ENCODE peak calls at places on chromosomes 3 and 15, in seven cellular contexts. One of them, this sample, is unnamed. For H3K4me1, the result is how much of the 10 kb centered on the place peaks cover.

GRCh38 chr3:131349946-131350347 is 31.6 kb upstream of the NUDT16 start:
- DNase-seq in OCI-LY7: no peak
- DNase-seq in endodermal cell: no peak
- DNase-seq in A549: peak
- DNase-seq in neural progenitor cell: no peak
- DNase-seq in kidney: no peak
- DNase-seq in heart right ventricle: peak
- DNase-seq in this sample: peak

GRCh38 chr15:81288040-81288439 is 35.9 kb downstream of the STARD5 start:
- DNase-seq in kidney: no peak
- DNase-seq in heart right ventricle: no peak
- DNase-seq in OCI-LY7: no peak
- DNase-seq in neural progenitor cell: no peak
- DNase-seq in A549: no peak
- DNase-seq in endodermal cell: no peak
- DNase-seq in this sample: no peak

GRCh38 chr15:101054116-101054515 is 135.0 kb downstream of the LRRK1 start:
- DNase-seq in heart right ventricle: no peak
- DNase-seq in kidney: no peak
- DNase-seq in A549: no peak
- DNase-seq in neural progenitor cell: no peak
- DNase-seq in OCI-LY7: no peak
- DNase-seq in endodermal cell: no peak
- DNase-seq in this sample: no peak

GRCh38 chr15:96463376-96463775 is 132.9 kb downstream of the NR2F2 start:
- DNase-seq in kidney: no peak
- DNase-seq in heart right ventricle: no peak
- DNase-seq in A549: no peak
- DNase-seq in endodermal cell: no peak
- DNase-seq in OCI-LY7: no peak
- DNase-seq in neural progenitor cell: no peak
- DNase-seq in this sample: no peak

GRCh38 chr3:46187876-46188275 is 20.2 kb downstream of the CCR1 start:
- DNase-seq in neural progenitor cell: no peak
- DNase-seq in kidney: no peak
- DNase-seq in OCI-LY7: no peak
- DNase-seq in A549: no peak
- DNase-seq in endodermal cell: no peak
- DNase-seq in heart right ventricle: no peak
- DNase-seq in this sample: no peak

GRCh38 chr15:65660927-65661326 is 39.2 kb downstream of the SLC24A1 start:
- DNase-seq in kidney: no peak
- DNase-seq in neural progenitor cell: no peak
- DNase-seq in heart right ventricle: no peak
- DNase-seq in A549: no peak
- DNase-seq in OCI-LY7: no peak
- DNase-seq in endodermal cell: no peak
- DNase-seq in this sample: no peak

GRCh38 chr3:41265011-41265545 is 65.8 kb downstream of the CTNNB1 start:
- DNase-seq in OCI-LY7: no peak
- DNase-seq in heart right ventricle: no peak
- DNase-seq in endodermal cell: no peak
- DNase-seq in A549: peak
- DNase-seq in kidney: no peak
- DNase-seq in neural progenitor cell: no peak
- DNase-seq in this sample: no peak

GRCh38 chr3:44130249-44130648 is 111.4 kb upstream of the TOPAZ1 start:
- DNase-seq in OCI-LY7: peak
- DNase-seq in neural progenitor cell: no peak
- DNase-seq in A549: no peak
- DNase-seq in kidney: no peak
- DNase-seq in endodermal cell: no peak
- DNase-seq in heart right ventricle: no peak
- DNase-seq in this sample: no peak

GRCh38 chr15:63347074-63347859 is 34.4 kb downstream of the CA12 start:
- DNase-seq in OCI-LY7: no peak
- DNase-seq in A549: no peak
- DNase-seq in endodermal cell: no peak
- DNase-seq in neural progenitor cell: no peak
- DNase-seq in kidney: no peak
- DNase-seq in heart right ventricle: no peak
- DNase-seq in this sample: no peak

GRCh38 chr3:15305366-15305844 is 27.0 kb downstream of the SH3BP5 start:
- DNase-seq in A549: peak
- DNase-seq in endodermal cell: peak
- DNase-seq in OCI-LY7: no peak
- DNase-seq in neural progenitor cell: no peak
- DNase-seq in kidney: no peak
- DNase-seq in heart right ventricle: no peak
- DNase-seq in this sample: peak

GRCh38 chr15:41772720-41773331 is 1.5 kb upstream of the MAPKBP1 start:
- DNase-seq in endodermal cell: peak
- DNase-seq in neural progenitor cell: peak
- DNase-seq in heart right ventricle: peak
- DNase-seq in A549: peak
- DNase-seq in kidney: no peak
- DNase-seq in OCI-LY7: peak
- DNase-seq in this sample: peak

GRCh38 chr15:66882251-66883020 is 180.4 kb downstream of the SMAD6 start:
- DNase-seq in neural progenitor cell: no peak
- DNase-seq in heart right ventricle: no peak
- DNase-seq in OCI-LY7: no peak
- DNase-seq in A549: peak
- DNase-seq in endodermal cell: peak
- DNase-seq in kidney: no peak
- DNase-seq in this sample: no peak

GRCh38 chr3:94146455-94146854 is 83.6 kb downstream of the NSUN3 start:
- DNase-seq in endodermal cell: no peak
- DNase-seq in OCI-LY7: no peak
- DNase-seq in neural progenitor cell: no peak
- DNase-seq in kidney: no peak
- DNase-seq in A549: no peak
- DNase-seq in heart right ventricle: no peak
- DNase-seq in this sample: no peak

GRCh38 chr15:34783986-34784385 is 11.4 kb downstream of the ACTC1 start:
- DNase-seq in endodermal cell: no peak
- DNase-seq in OCI-LY7: no peak
- DNase-seq in neural progenitor cell: no peak
- DNase-seq in A549: no peak
- DNase-seq in heart right ventricle: no peak
- DNase-seq in kidney: no peak
- DNase-seq in this sample: no peak

GRCh38 chr15:73984208-73984979 is 7.7 kb downstream of the STOML1 start:
- DNase-seq in neural progenitor cell: no peak
- DNase-seq in heart right ventricle: no peak
- DNase-seq in kidney: peak
- DNase-seq in endodermal cell: no peak
- DNase-seq in OCI-LY7: no peak
- DNase-seq in A549: no peak
- DNase-seq in this sample: no peak
- H3K4me1 ChIP-seq in neural progenitor cell: under half
- H3K4me1 ChIP-seq in heart right ventricle: half or more
- H3K4me1 ChIP-seq in kidney: under half
- H3K4me1 ChIP-seq in endodermal cell: under half
- H3K4me1 ChIP-seq in OCI-LY7: under half
- H3K4me1 ChIP-seq in A549: under half
- H3K4me1 ChIP-seq in this sample: under half

DNA sequence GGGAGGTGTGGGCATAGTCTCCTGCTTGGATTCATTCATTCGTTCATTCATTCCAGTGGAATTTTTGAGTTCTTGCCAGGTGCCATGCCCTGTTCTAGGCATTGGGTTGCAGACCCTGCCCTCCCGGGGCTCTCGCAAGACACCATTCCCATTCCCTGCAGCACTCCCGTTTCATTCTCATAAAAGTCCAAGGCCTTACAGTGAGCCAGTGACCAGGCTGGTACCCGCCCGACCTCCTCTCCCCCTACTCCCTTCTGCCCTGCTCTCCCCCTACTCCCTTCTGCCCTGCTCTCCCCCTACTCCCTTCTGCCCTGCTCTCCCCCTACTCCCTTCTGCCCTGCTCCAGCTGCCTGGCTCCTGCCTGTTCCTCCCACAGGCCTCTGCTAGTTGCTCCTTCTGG is 41.9 kb downstream of the AMOTL2 start:
- DNase-seq in OCI-LY7: no peak
- DNase-seq in A549: no peak
- DNase-seq in endodermal cell: no peak
- DNase-seq in kidney: no peak
- DNase-seq in heart right ventricle: no peak
- DNase-seq in neural progenitor cell: no peak
- DNase-seq in this sample: no peak
- H3K4me3 ChIP-seq in OCI-LY7: no peak
- H3K4me3 ChIP-seq in A549: no peak
- H3K4me3 ChIP-seq in endodermal cell: no peak
- H3K4me3 ChIP-seq in kidney: no peak
- H3K4me3 ChIP-seq in heart right ventricle: no peak
- H3K4me3 ChIP-seq in neural progenitor cell: no peak
- H3K4me3 ChIP-seq in this sample: no peak

GRCh38 chr15:28881170-28881569 is 4.6 kb upstream of the APBA2 start:
- DNase-seq in endodermal cell: no peak
- DNase-seq in heart right ventricle: no peak
- DNase-seq in OCI-LY7: no peak
- DNase-seq in kidney: peak
- DNase-seq in A549: no peak
- DNase-seq in neural progenitor cell: no peak
- DNase-seq in this sample: no peak
- TF ChIP-seq CTCF in endodermal cell: no peak
- TF ChIP-seq CTCF in heart right ventricle: no peak
- TF ChIP-seq CTCF in OCI-LY7: no peak
- TF ChIP-seq CTCF in kidney: no peak
- TF ChIP-seq CTCF in A549: peak
- TF ChIP-seq CTCF in neural progenitor cell: no peak
- TF ChIP-seq CTCF in this sample: no peak

DNA sequence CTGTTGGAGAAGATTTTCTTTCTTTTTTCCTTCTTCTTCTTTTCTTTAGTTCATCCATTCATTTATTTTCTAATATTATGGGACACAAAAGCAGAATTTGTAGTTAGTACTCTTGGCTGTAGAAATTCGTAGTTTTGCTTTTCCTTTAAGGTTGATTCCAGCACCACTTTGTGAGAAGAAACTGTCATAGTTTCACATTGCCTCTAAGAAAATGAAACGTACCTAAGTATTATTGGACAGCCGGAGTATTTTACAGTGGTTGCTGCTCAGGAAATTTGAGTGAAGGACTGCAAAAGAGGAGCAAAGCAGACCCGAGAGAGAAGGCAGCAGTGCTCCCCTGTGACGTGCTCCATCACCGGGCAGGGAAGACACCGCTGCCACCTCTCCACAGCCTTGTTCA is 48.1 kb downstream of the PLCL2 start:
- DNase-seq in endodermal cell: no peak
- DNase-seq in kidney: no peak
- DNase-seq in OCI-LY7: no peak
- DNase-seq in heart right ventricle: no peak
- DNase-seq in A549: no peak
- DNase-seq in neural progenitor cell: no peak
- DNase-seq in this sample: no peak
- H3K4me1 ChIP-seq in endodermal cell: under half
- H3K4me1 ChIP-seq in kidney: under half
- H3K4me1 ChIP-seq in OCI-LY7: under half
- H3K4me1 ChIP-seq in heart right ventricle: half or more
- H3K4me1 ChIP-seq in A549: under half
- H3K4me1 ChIP-seq in neural progenitor cell: under half
- H3K4me1 ChIP-seq in this sample: under half

GRCh38 chr15:59993950-59994401 is 10.1 kb upstream of the FOXB1 start:
- DNase-seq in A549: no peak
- DNase-seq in neural progenitor cell: peak
- DNase-seq in endodermal cell: peak
- DNase-seq in OCI-LY7: no peak
- DNase-seq in kidney: peak
- DNase-seq in heart right ventricle: no peak
- DNase-seq in this sample: no peak
- H3K4me3 ChIP-seq in A549: no peak
- H3K4me3 ChIP-seq in neural progenitor cell: peak
- H3K4me3 ChIP-seq in endodermal cell: peak
- H3K4me3 ChIP-seq in OCI-LY7: no peak
- H3K4me3 ChIP-seq in kidney: no peak
- H3K4me3 ChIP-seq in heart right ventricle: no peak
- H3K4me3 ChIP-seq in this sample: no peak

DNA sequence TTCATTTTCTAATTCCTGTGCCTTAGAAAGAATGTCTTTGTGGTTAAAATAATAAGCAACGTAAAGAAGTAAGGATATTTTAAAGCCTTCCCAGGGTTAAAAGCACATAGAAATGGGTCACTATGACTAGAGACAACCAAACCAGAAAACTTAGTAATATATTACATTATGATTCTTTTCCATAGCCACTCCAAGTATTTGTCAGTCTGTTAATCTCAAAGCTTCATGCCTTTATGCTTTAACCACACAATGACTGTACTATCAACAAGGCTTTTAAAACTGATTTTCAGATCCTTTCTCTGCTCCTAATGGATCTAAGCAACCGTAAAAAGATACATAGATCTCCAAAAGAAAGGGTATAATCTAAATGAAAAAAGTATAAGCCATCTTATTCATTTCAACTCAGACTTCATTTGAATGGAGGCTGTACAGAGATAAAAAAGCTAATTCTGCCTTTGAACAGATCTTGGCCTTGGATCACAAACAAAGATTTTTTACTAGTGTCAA is 14.4 kb downstream of the SECISBP2L start:
- DNase-seq in A549: no peak
- DNase-seq in kidney: no peak
- DNase-seq in OCI-LY7: no peak
- DNase-seq in endodermal cell: no peak
- DNase-seq in heart right ventricle: no peak
- DNase-seq in neural progenitor cell: no peak
- DNase-seq in this sample: no peak
- TF ChIP-seq CTCF in A549: no peak
- TF ChIP-seq CTCF in kidney: no peak
- TF ChIP-seq CTCF in OCI-LY7: no peak
- TF ChIP-seq CTCF in endodermal cell: no peak
- TF ChIP-seq CTCF in heart right ventricle: no peak
- TF ChIP-seq CTCF in neural progenitor cell: no peak
- TF ChIP-seq CTCF in this sample: no peak

This sample was measured in Caco-2.